ENCODE peak calls at places on chromosomes 6 and 20, in four cellular contexts. K is hepatocyte, U is GM23248, J is MM.1S. A is an unnamed sample. For H3K9me3 and H3K9me2, the result is how much of the 10 kb centered on the place peaks cover.

GRCh38 chr6:17226766-17227338 is 54.3 kb upstream of the RBM24 start:
- DNase-seq in K (no peak), U (peak), J (no peak), A (no peak)

GRCh38 chr6:147081210-147081609 is 123.0 kb upstream of the STXBP5 start:
- DNase-seq in K (peak), U (no peak), J (no peak), A (no peak)

GRCh38 chr20:37267684-37268313 is 6.2 kb upstream of the GHRH start:
- DNase-seq in K (no peak), U (no peak), J (no peak), A (peak)

GRCh38 chr6:72522735-72523141 is 99.1 kb upstream of the KCNQ5 start:
- DNase-seq in K (peak), U (no peak), J (no peak), A (peak)

GRCh38 chr20:22905667-22906066 is 129.4 kb upstream of the SSTR4 start:
- DNase-seq in K (no peak), U (peak), J (no peak), A (no peak)

GRCh38 chr6:160300076-160300695 is 41.6 kb upstream of the SLC22A2 start:
- DNase-seq in K (peak), U (no peak), J (no peak), A (no peak)

GRCh38 chr6:115485400-115485799 is 575.3 kb downstream of the FRK start:
- DNase-seq in K (no peak), U (no peak), J (no peak), A (no peak)

GRCh38 chr6:386688-387266 is 4.8 kb upstream of the IRF4 start:
- DNase-seq in K (no peak), U (no peak), J (no peak), A (no peak)

GRCh38 chr6:164095056-164095455 is 680.5 kb downstream of the QKI start:
- DNase-seq in K (no peak), U (no peak), J (no peak), A (no peak)

GRCh38 chr6:158653577-158654354 is 3.9 kb downstream of the SYTL3 start:
- DNase-seq in K (no peak), U (no peak), J (peak), A (no peak)

GRCh38 chr6:136921521-136921935 is 573 bp upstream of the SLC35D3 start:
- DNase-seq in K (peak), U (peak), J (no peak), A (no peak)

GRCh38 chr6:19866199-19866872 is 29.2 kb downstream of the ID4 start:
- DNase-seq in K (no peak), U (no peak), J (no peak), A (no peak)

GRCh38 chr6:151063339-151063738 is 176.4 kb upstream of the AKAP12 start:
- DNase-seq in K (no peak), U (peak), J (no peak), A (no peak)

GRCh38 chr6:152124432-152125074 is 317.1 kb downstream of the ESR1 start:
- DNase-seq in K (peak), U (peak), J (peak), A (peak)

GRCh38 chr6:2244261-2245102 is 923 bp downstream of the GMDS start:
- DNase-seq in K (peak), U (no peak), J (peak), A (no peak)

GRCh38 chr6:52284131-52284459 is 447 bp downstream of the MCM3 start:
- DNase-seq in K (peak), U (peak), J (peak), A (peak)

GRCh38 chr6:109397020-109397419 is 14.8 kb upstream of the CD164 start:
- DNase-seq in K (no peak), U (peak), J (no peak), A (no peak)

GRCh38 chr6:37473364-37474095 is 26.2 kb downstream of the CCDC167 start:
- DNase-seq in K (no peak), U (no peak), J (no peak), A (no peak)

GRCh38 chr6:33914519-33915120 is 110.8 kb upstream of the MLN start:
- DNase-seq in K (no peak), U (no peak), J (no peak), A (peak)

GRCh38 chr20:49624317-49624716 is 56.4 kb upstream of the PTGIS start:
- DNase-seq in K (no peak), U (no peak), J (no peak), A (peak)

GRCh38 chr20:49622243-49622642 is 54.3 kb upstream of the PTGIS start:
- DNase-seq in K (no peak), U (no peak), J (no peak), A (no peak)

GRCh38 chr20:49619113-49620048 is 51.4 kb upstream of the PTGIS start:
- DNase-seq in K (no peak), U (no peak), J (no peak), A (no peak)

GRCh38 chr20:49618289-49618688 is 50.4 kb upstream of the PTGIS start:
- DNase-seq in K (no peak), U (no peak), J (no peak), A (no peak)

GRCh38 chr20:49620364-49621240 is 52.7 kb upstream of the PTGIS start:
- DNase-seq in K (no peak), U (no peak), J (peak), A (peak)
- H3K9me3 ChIP-seq in K (under half), U (under half), J (under half), A (under half)

DNA sequence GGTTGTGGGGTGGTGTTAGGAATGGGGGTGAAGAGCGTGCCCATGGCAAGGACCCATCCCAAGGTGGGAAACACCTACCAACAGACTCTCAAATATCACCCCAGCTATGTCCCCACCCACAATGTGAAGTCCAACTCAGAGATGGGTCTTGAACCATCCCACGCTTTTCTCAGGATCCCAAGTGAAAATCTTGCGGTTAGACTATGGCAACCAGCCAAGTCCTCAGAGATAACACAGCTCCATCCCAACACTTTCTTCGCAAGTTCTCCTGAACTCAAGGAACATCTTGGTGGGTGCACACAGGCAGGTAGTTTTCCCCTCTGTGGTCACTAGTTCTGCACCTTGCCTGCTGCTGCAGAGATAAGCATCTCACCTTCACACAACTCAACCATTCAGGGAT is 116.0 kb downstream of the CDC5L start:
- DNase-seq in K (no peak), U (no peak), J (no peak), A (no peak)
- H3K9me2 ChIP-seq in K (under half), U (under half), J (under half), A (under half)

DNA sequence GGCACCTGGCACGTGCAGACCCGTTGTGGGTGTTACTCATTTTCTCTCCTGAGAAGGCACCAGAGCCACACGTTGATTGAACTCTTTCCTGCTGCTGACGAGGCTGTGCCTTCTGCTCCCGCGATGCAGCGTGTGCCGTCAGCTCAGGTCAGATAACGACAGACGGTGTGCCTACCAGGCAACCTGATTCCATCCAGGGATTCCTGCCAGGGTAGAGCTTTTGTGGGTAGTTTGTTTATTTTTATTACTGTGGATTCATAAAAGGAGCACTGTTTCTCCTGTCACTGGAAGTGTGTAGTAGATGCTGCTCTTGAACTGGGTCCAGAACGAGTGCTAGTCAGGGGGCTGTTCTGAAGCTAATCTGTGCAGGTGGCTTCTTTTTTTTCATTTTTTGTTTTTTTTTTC is 20.7 kb downstream of the PRPF6 start:
- DNase-seq in K (no peak), U (no peak), J (no peak), A (no peak)
- H2AFZ ChIP-seq in K (no peak), U (no peak), J (no peak), A (no peak)

GRCh38 chr20:45163071-45163803 is 11.5 kb upstream of the PI3 start:
- DNase-seq in K (no peak), U (no peak), J (no peak), A (no peak)

GRCh38 chr20:45164906-45165305 is 9.8 kb upstream of the PI3 start:
- DNase-seq in K (no peak), U (no peak), J (no peak), A (no peak)
- H3K9me3 ChIP-seq in K (under half), U (under half), J (under half), A (under half)

DNA sequence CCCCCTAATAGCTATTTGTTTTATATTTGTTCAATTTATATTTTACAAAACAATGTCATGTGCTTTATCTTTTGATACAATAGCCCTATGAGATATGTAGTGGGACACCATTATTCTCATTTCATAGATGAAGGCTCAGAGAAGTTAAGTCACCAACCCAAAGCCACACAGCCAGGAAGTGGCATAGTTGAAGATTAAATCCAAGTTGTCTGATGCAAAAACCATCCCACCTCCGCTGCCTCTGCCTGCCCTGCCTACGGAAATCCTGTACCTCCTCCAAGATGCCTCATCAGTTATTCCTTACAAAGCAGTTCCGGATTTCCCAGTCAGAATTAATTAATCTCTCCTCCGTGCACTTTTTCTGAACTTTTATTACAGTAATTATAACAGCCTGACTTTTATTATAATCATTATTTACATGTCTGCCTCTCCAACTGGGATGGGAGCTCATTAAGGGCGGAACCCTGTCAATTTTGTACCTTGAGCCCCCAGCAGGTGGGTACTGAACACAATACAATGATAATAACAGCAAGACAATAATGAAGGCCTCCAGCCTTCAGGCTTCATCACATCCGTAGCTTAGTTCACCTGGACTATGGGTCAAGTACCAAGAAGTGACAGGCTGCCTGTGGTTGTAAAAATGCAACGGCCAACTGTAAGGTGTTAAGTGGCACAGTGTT is 54.7 kb downstream of the LRFN2 start:
- DNase-seq in K (no peak), U (no peak), J (no peak), A (no peak)
- H3K9me2 ChIP-seq in K (under half), U (under half), J (under half), A (under half)

DNA sequence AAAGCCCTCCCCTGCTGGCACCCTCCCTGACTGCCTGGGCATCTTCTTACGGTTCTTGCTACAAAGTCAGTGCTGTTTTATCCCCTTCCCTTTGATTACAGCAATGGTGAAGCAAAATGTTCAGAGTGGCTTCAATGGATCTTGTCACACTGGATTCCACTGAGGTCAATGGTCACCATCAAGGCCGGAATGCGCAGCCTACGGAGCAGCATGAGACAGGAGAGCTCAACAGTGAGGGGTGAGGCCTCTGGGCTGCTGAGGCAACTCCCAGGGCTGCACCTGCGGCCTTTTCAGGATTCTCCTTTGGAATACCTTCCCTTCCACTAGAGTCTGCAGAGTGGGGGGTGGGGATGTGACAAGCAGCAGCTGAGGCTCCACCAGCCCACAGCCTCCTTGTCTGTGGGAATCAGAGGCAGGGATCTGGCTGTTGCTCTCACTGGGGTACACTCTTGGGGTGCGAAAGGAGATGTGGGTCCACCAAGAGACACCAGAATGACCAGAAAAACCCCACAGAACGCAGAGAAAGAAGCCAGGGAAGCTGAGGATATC is 40.4 kb upstream of the EMILIN3 start:
- DNase-seq in K (no peak), U (no peak), J (no peak), A (no peak)
- H2AFZ ChIP-seq in K (no peak), U (no peak), J (peak), A (no peak)